ENCODE peak calls at places on chromosomes 3 and 15, in five cellular contexts. One of them, this sample, is unnamed.

GRCh38 chr3:188207941-188208750 is 54.2 kb downstream of the LPP start:
- DNase-seq in HFF-Myc: no peak
- DNase-seq in fibroblast of the aortic adventitia: no peak
- DNase-seq in cardiac muscle cell: no peak
- DNase-seq in BJ: no peak
- DNase-seq in this sample: no peak

GRCh38 chr15:27872355-27872754 is 226.8 kb downstream of the OCA2 start:
- DNase-seq in HFF-Myc: no peak
- DNase-seq in fibroblast of the aortic adventitia: no peak
- DNase-seq in cardiac muscle cell: no peak
- DNase-seq in BJ: no peak
- DNase-seq in this sample: no peak

GRCh38 chr3:187185759-187186158 is 11.5 kb upstream of the RTP1 start:
- DNase-seq in HFF-Myc: no peak
- DNase-seq in fibroblast of the aortic adventitia: no peak
- DNase-seq in cardiac muscle cell: no peak
- DNase-seq in BJ: no peak
- DNase-seq in this sample: no peak

GRCh38 chr3:14344351-14344750 is 58.1 kb upstream of the SLC6A6 start:
- DNase-seq in HFF-Myc: no peak
- DNase-seq in fibroblast of the aortic adventitia: no peak
- DNase-seq in cardiac muscle cell: no peak
- DNase-seq in BJ: no peak
- DNase-seq in this sample: no peak

GRCh38 chr3:132783152-132783551 is 60.9 kb upstream of the NPHP3 start:
- DNase-seq in HFF-Myc: no peak
- DNase-seq in fibroblast of the aortic adventitia: peak; percentile 56
- DNase-seq in cardiac muscle cell: peak; percentile 44
- DNase-seq in BJ: no peak
- DNase-seq in this sample: no peak

GRCh38 chr3:60055765-60056164 is 1005.9 kb upstream of the CFAP20DC start:
- DNase-seq in HFF-Myc: no peak
- DNase-seq in fibroblast of the aortic adventitia: no peak
- DNase-seq in cardiac muscle cell: no peak
- DNase-seq in BJ: no peak
- DNase-seq in this sample: no peak

GRCh38 chr15:90762109-90762508 is 45.0 kb downstream of the BLM start:
- DNase-seq in HFF-Myc: no peak
- DNase-seq in fibroblast of the aortic adventitia: peak; percentile 33
- DNase-seq in cardiac muscle cell: peak; percentile 73
- DNase-seq in BJ: no peak
- DNase-seq in this sample: peak; percentile 37

GRCh38 chr3:188320757-188321156 is 166.8 kb downstream of the LPP start:
- DNase-seq in HFF-Myc: no peak
- DNase-seq in fibroblast of the aortic adventitia: peak; percentile 52
- DNase-seq in cardiac muscle cell: no peak
- DNase-seq in BJ: no peak
- DNase-seq in this sample: peak; percentile 59

GRCh38 chr3:141050576-141050912 is 603 bp upstream of the SPSB4 start:
- DNase-seq in HFF-Myc: no peak
- DNase-seq in fibroblast of the aortic adventitia: no peak
- DNase-seq in cardiac muscle cell: no peak
- DNase-seq in BJ: no peak
- DNase-seq in this sample: no peak

GRCh38 chr3:175155172-175155571 is 296.0 kb downstream of the NAALADL2 start:
- DNase-seq in HFF-Myc: no peak
- DNase-seq in fibroblast of the aortic adventitia: no peak
- DNase-seq in cardiac muscle cell: no peak
- DNase-seq in BJ: no peak
- DNase-seq in this sample: no peak

GRCh38 chr15:67049351-67050044 is 15.9 kb upstream of the SMAD3 start:
- DNase-seq in HFF-Myc: no peak
- DNase-seq in fibroblast of the aortic adventitia: peak; percentile 80
- DNase-seq in cardiac muscle cell: peak; percentile 58
- DNase-seq in BJ: peak; percentile 63
- DNase-seq in this sample: peak; percentile 66

GRCh38 chr15:53978248-53978906 is at the start of gene UNC13C:
- DNase-seq in HFF-Myc: no peak
- DNase-seq in fibroblast of the aortic adventitia: peak; percentile 2
- DNase-seq in cardiac muscle cell: no peak
- DNase-seq in BJ: no peak
- DNase-seq in this sample: no peak

GRCh38 chr3:87856126-87856525 is 202.7 kb downstream of the CGGBP1 start:
- DNase-seq in HFF-Myc: no peak
- DNase-seq in fibroblast of the aortic adventitia: peak; percentile 53
- DNase-seq in cardiac muscle cell: peak; percentile 1
- DNase-seq in BJ: no peak
- DNase-seq in this sample: no peak

GRCh38 chr15:81336568-81336967 is 12.6 kb upstream of the STARD5 start:
- DNase-seq in HFF-Myc: no peak
- DNase-seq in fibroblast of the aortic adventitia: peak; percentile 49
- DNase-seq in cardiac muscle cell: peak; percentile 64
- DNase-seq in BJ: no peak
- DNase-seq in this sample: no peak

GRCh38 chr3:134755821-134756220 is 39.2 kb upstream of the EPHB1 start:
- DNase-seq in HFF-Myc: no peak
- DNase-seq in fibroblast of the aortic adventitia: no peak
- DNase-seq in cardiac muscle cell: no peak
- DNase-seq in BJ: no peak
- DNase-seq in this sample: no peak

GRCh38 chr3:185925353-185925752 is 12.5 kb downstream of the TRA2B start:
- DNase-seq in HFF-Myc: no peak
- DNase-seq in fibroblast of the aortic adventitia: no peak
- DNase-seq in cardiac muscle cell: no peak
- DNase-seq in BJ: no peak
- DNase-seq in this sample: no peak

GRCh38 chr3:101784850-101785613 is 6.0 kb downstream of the NXPE3 start:
- DNase-seq in HFF-Myc: no peak
- DNase-seq in fibroblast of the aortic adventitia: no peak
- DNase-seq in cardiac muscle cell: no peak
- DNase-seq in BJ: no peak
- DNase-seq in this sample: no peak

GRCh38 chr15:101578443-101578894 is 73.7 kb downstream of the TM2D3 start:
- DNase-seq in HFF-Myc: no peak
- DNase-seq in fibroblast of the aortic adventitia: peak; percentile 15
- DNase-seq in cardiac muscle cell: peak; percentile 44
- DNase-seq in BJ: no peak
- DNase-seq in this sample: no peak

GRCh38 chr3:2029559-2029958 is 69.1 kb upstream of the CNTN4 start:
- DNase-seq in HFF-Myc: no peak
- DNase-seq in fibroblast of the aortic adventitia: no peak
- DNase-seq in cardiac muscle cell: no peak
- DNase-seq in BJ: no peak
- DNase-seq in this sample: no peak

GRCh38 chr15:72139667-72140066 is 21.5 kb downstream of the SENP8 start:
- DNase-seq in HFF-Myc: no peak
- DNase-seq in fibroblast of the aortic adventitia: no peak
- DNase-seq in cardiac muscle cell: no peak
- DNase-seq in BJ: no peak
- DNase-seq in this sample: no peak

GRCh38 chr3:48548165-48548564 is 8.4 kb downstream of the PFKFB4 start:
- DNase-seq in HFF-Myc: no peak
- DNase-seq in fibroblast of the aortic adventitia: no peak
- DNase-seq in cardiac muscle cell: no peak
- DNase-seq in BJ: no peak
- DNase-seq in this sample: no peak

GRCh38 chr3:13524979-13525669 is 23.8 kb upstream of the FBLN2 start:
- DNase-seq in HFF-Myc: no peak
- DNase-seq in fibroblast of the aortic adventitia: peak; percentile 89
- DNase-seq in cardiac muscle cell: peak; percentile 81
- DNase-seq in BJ: peak; percentile 82
- DNase-seq in this sample: peak; percentile 79

GRCh38 chr3:49720383-49721164 is 1.1 kb upstream of the AMIGO3 start:
- DNase-seq in HFF-Myc: no peak
- DNase-seq in fibroblast of the aortic adventitia: no peak
- DNase-seq in cardiac muscle cell: no peak
- DNase-seq in BJ: no peak
- DNase-seq in this sample: no peak

GRCh38 chr3:14925729-14926591 is 21.4 kb upstream of the NR2C2 start:
- DNase-seq in HFF-Myc: peak; percentile 55
- DNase-seq in fibroblast of the aortic adventitia: peak; percentile 80
- DNase-seq in cardiac muscle cell: peak; percentile 81
- DNase-seq in BJ: no peak
- DNase-seq in this sample: peak; percentile 16

GRCh38 chr3:195859846-195860411 is 48.2 kb upstream of the MUC4 start:
- DNase-seq in HFF-Myc: no peak
- DNase-seq in fibroblast of the aortic adventitia: no peak
- DNase-seq in cardiac muscle cell: no peak
- DNase-seq in BJ: no peak
- DNase-seq in this sample: no peak

GRCh38 chr3:188082040-188082439 is 71.9 kb upstream of the LPP start:
- DNase-seq in HFF-Myc: no peak
- DNase-seq in fibroblast of the aortic adventitia: peak; percentile 64
- DNase-seq in cardiac muscle cell: peak; percentile 13
- DNase-seq in BJ: no peak
- DNase-seq in this sample: no peak

GRCh38 chr3:42544492-42545283 is 37.1 kb downstream of the SEC22C start:
- DNase-seq in HFF-Myc: no peak
- DNase-seq in fibroblast of the aortic adventitia: no peak
- DNase-seq in cardiac muscle cell: no peak
- DNase-seq in BJ: no peak
- DNase-seq in this sample: no peak
- TF ChIP-seq CTCF in HFF-Myc: no peak
- TF ChIP-seq CTCF in fibroblast of the aortic adventitia: peak; percentile 17
- TF ChIP-seq CTCF in cardiac muscle cell: no peak
- TF ChIP-seq CTCF in BJ: peak; percentile 23
- TF ChIP-seq CTCF in this sample: peak; percentile 6

DNA sequence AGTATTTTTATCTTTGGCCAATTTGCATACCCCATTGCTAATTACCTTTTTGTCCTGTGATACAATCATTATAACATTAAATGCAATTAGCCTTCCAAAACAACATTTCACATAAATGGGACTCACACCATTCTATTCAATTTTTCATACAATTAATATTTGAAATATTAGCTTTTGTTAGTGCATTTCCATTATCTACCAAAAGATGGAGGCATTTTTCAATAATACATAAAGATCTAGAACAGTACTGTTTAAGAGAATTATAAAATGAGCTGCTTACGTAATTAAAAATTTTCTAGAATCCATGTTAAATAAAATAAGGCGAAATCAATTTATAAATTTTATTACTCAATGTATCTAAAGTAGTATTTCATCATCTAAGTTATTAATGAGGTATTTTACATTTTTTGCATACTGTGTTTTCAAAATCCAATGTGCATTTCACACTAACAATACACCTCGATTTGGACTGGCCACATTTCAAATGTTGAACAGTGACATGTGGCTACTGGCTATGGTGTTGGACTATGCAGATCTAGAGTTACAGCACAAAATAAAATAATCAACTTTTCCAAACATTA is 74.3 kb downstream of the TJP1 start:
- DNase-seq in HFF-Myc: no peak
- DNase-seq in fibroblast of the aortic adventitia: peak; percentile 60
- DNase-seq in cardiac muscle cell: peak; percentile 46
- DNase-seq in BJ: no peak
- DNase-seq in this sample: no peak
- TF ChIP-seq CTCF in HFF-Myc: no peak
- TF ChIP-seq CTCF in fibroblast of the aortic adventitia: peak; percentile 55
- TF ChIP-seq CTCF in cardiac muscle cell: peak; percentile 48
- TF ChIP-seq CTCF in BJ: peak; percentile 34
- TF ChIP-seq CTCF in this sample: peak; percentile 9

DNA sequence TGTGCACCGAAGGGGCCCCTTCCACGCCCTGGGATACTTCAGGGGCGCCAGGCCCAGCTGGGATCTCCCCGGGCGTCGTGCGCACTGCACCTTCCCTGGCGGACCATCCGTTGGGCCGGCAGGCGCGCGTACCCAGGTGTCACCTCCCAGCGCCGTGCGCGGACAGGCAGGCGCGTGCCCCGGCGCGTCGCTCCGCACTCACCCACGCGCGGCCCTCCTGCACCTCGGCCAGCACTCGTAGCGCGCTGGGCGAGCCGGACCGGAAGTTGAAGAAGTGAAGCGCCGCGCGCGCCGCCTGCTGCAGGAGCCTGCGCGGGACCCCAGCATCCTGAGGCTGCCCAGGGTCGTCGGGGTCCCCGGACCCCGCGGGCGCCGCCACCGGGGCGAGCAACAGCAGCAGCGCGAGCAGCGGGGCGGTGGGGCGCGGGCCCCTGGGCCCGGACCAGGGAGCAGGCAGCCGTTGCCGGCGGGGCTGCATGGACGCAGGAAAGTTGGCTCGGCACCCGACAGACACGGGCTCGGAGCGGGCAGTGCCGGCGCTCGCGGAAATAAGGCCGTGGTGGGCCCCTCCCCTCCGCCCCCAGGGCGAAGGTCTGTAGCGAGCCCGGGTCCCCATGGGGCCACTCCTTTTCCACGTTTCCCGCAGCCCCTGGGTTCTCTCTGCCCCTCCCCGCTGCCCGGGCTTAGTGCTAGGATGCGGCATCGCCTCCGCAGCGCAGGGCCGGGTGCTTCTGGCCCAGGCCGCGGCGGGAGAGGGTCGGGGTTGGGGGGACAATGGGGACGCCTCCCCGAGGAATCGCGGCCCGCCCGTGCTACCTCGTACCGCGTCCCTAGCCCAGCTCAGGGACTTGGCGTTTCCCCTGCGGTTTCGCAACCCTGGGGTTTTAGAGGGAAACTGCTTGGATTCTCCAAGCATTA is at the start of gene RARRES1:
- DNase-seq in HFF-Myc: no peak
- DNase-seq in fibroblast of the aortic adventitia: peak; percentile 72
- DNase-seq in cardiac muscle cell: peak; percentile 79
- DNase-seq in BJ: no peak
- DNase-seq in this sample: no peak
- TF ChIP-seq CTCF in HFF-Myc: no peak
- TF ChIP-seq CTCF in fibroblast of the aortic adventitia: no peak
- TF ChIP-seq CTCF in cardiac muscle cell: no peak
- TF ChIP-seq CTCF in BJ: peak; percentile 8
- TF ChIP-seq CTCF in this sample: peak; percentile 3

GRCh38 chr3:81003008-81003407 is 758.4 kb downstream of the GBE1 start:
- DNase-seq in HFF-Myc: no peak
- DNase-seq in fibroblast of the aortic adventitia: no peak
- DNase-seq in cardiac muscle cell: no peak
- DNase-seq in BJ: no peak
- DNase-seq in this sample: no peak

GRCh38 chr3:80998022-80998421 is 763.4 kb downstream of the GBE1 start:
- DNase-seq in HFF-Myc: no peak
- DNase-seq in fibroblast of the aortic adventitia: no peak
- DNase-seq in cardiac muscle cell: no peak
- DNase-seq in BJ: no peak
- DNase-seq in this sample: no peak

GRCh38 chr3:81005992-81006391 is 755.5 kb downstream of the GBE1 start:
- DNase-seq in HFF-Myc: no peak
- DNase-seq in fibroblast of the aortic adventitia: no peak
- DNase-seq in cardiac muscle cell: no peak
- DNase-seq in BJ: no peak
- DNase-seq in this sample: no peak

GRCh38 chr3:80999481-80999880 is 762.0 kb downstream of the GBE1 start:
- DNase-seq in HFF-Myc: no peak
- DNase-seq in fibroblast of the aortic adventitia: no peak
- DNase-seq in cardiac muscle cell: no peak
- DNase-seq in BJ: no peak
- DNase-seq in this sample: no peak

DNA sequence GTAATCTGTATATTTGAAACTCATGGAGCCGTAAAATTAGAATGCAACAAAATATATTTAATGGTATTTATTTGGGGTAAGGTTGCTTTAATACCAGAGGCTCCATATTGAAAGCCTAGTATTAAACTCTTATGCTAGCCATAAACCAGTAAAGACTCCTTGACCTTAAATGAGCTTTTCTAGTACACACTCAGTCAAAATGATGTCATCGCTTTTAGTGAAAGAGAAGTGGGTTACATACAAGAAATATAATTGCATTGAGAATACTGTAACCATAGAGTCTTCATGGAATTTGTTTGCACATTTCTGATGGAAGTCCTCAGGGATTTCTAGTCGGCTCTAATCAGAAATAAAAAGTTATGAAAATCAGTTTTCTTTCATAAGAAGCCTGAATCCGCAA is 757.6 kb downstream of the GBE1 start:
- DNase-seq in HFF-Myc: no peak
- DNase-seq in fibroblast of the aortic adventitia: no peak
- DNase-seq in cardiac muscle cell: no peak
- DNase-seq in BJ: no peak
- DNase-seq in this sample: no peak
- TF ChIP-seq CTCF in HFF-Myc: no peak
- TF ChIP-seq CTCF in fibroblast of the aortic adventitia: no peak
- TF ChIP-seq CTCF in cardiac muscle cell: no peak
- TF ChIP-seq CTCF in BJ: no peak
- TF ChIP-seq CTCF in this sample: no peak

This sample was measured in AG09309.